ENCODE peak calls at places on chromosomes 7 and 10, in four cellular contexts. One of them, this sample, is unnamed.

GRCh38 chr7:125406111-125406510 is 476.5 kb upstream of the POT1 start:
- DNase-seq in cardiac fibroblast: no peak
- DNase-seq in germinal center: no peak
- DNase-seq in T-helper 9 cell: no peak
- DNase-seq in this sample: no peak

GRCh38 chr10:97427571-97428179 is 1.7 kb downstream of the PGAM1 start:
- DNase-seq in T-helper 9 cell: no peak
- DNase-seq in germinal center: no peak
- DNase-seq in cardiac fibroblast: peak
- DNase-seq in this sample: no peak

GRCh38 chr10:106226831-106227230 is 937.7 kb downstream of the SORCS1 start:
- DNase-seq in cardiac fibroblast: no peak
- DNase-seq in T-helper 9 cell: no peak
- DNase-seq in germinal center: no peak
- DNase-seq in this sample: no peak

GRCh38 chr7:96949766-96950165 is 55.6 kb upstream of the DLX6 start:
- DNase-seq in T-helper 9 cell: no peak
- DNase-seq in cardiac fibroblast: no peak
- DNase-seq in germinal center: no peak
- DNase-seq in this sample: no peak

GRCh38 chr10:107552963-107553362 is 388.5 kb upstream of the SORCS1 start:
- DNase-seq in cardiac fibroblast: no peak
- DNase-seq in T-helper 9 cell: no peak
- DNase-seq in germinal center: no peak
- DNase-seq in this sample: no peak

GRCh38 chr10:6348091-6348862 is 145.5 kb downstream of the PFKFB3 start:
- DNase-seq in germinal center: peak
- DNase-seq in cardiac fibroblast: no peak
- DNase-seq in T-helper 9 cell: peak
- DNase-seq in this sample: no peak

GRCh38 chr7:108351715-108352114 is 104.5 kb downstream of the NRCAM start:
- DNase-seq in cardiac fibroblast: no peak
- DNase-seq in germinal center: no peak
- DNase-seq in T-helper 9 cell: no peak
- DNase-seq in this sample: no peak

GRCh38 chr7:157022681-157023588 is 12.5 kb upstream of the MNX1 start:
- DNase-seq in germinal center: no peak
- DNase-seq in T-helper 9 cell: no peak
- DNase-seq in cardiac fibroblast: no peak
- DNase-seq in this sample: no peak

GRCh38 chr10:86211691-86212390 is 154.8 kb downstream of the GRID1 start:
- DNase-seq in T-helper 9 cell: no peak
- DNase-seq in cardiac fibroblast: no peak
- DNase-seq in germinal center: no peak
- DNase-seq in this sample: no peak

GRCh38 chr10:11469575-11470391 is 141.7 kb downstream of the USP6NL start:
- DNase-seq in T-helper 9 cell: no peak
- DNase-seq in germinal center: no peak
- DNase-seq in cardiac fibroblast: no peak
- DNase-seq in this sample: no peak

GRCh38 chr7:21771261-21771660 is 174.4 kb downstream of the CDCA7L start:
- DNase-seq in germinal center: no peak
- DNase-seq in T-helper 9 cell: no peak
- DNase-seq in cardiac fibroblast: no peak
- DNase-seq in this sample: no peak

GRCh38 chr10:13349776-13350274 is 1.7 kb upstream of the SEPHS1 start:
- DNase-seq in T-helper 9 cell: no peak
- DNase-seq in germinal center: peak
- DNase-seq in cardiac fibroblast: peak
- DNase-seq in this sample: no peak

GRCh38 chr10:48505394-48506112 is 99.3 kb downstream of the ARHGAP22 start:
- DNase-seq in T-helper 9 cell: no peak
- DNase-seq in germinal center: no peak
- DNase-seq in cardiac fibroblast: no peak
- DNase-seq in this sample: no peak

GRCh38 chr7:91846436-91846835 is 34.1 kb downstream of the MTERF1 start:
- DNase-seq in T-helper 9 cell: no peak
- DNase-seq in germinal center: no peak
- DNase-seq in cardiac fibroblast: peak
- DNase-seq in this sample: no peak

GRCh38 chr7:45677311-45677900 is 103.2 kb downstream of the ADCY1 start:
- DNase-seq in germinal center: no peak
- DNase-seq in T-helper 9 cell: no peak
- DNase-seq in cardiac fibroblast: no peak
- DNase-seq in this sample: no peak

GRCh38 chr10:80515941-80516340 is 21.8 kb upstream of the SH2D4B start:
- DNase-seq in cardiac fibroblast: no peak
- DNase-seq in germinal center: no peak
- DNase-seq in T-helper 9 cell: no peak
- DNase-seq in this sample: no peak

GRCh38 chr7:30226593-30227268 is 57.7 kb upstream of the ZNRF2 start:
- DNase-seq in germinal center: no peak
- DNase-seq in cardiac fibroblast: no peak
- DNase-seq in T-helper 9 cell: no peak
- DNase-seq in this sample: no peak

GRCh38 chr10:19332304-19332703 is 283.7 kb downstream of the MALRD1 start:
- DNase-seq in germinal center: no peak
- DNase-seq in cardiac fibroblast: peak
- DNase-seq in T-helper 9 cell: no peak
- DNase-seq in this sample: no peak

GRCh38 chr10:104318810-104319684 is 19.2 kb downstream of the ITPRIP start:
- DNase-seq in T-helper 9 cell: no peak
- DNase-seq in cardiac fibroblast: peak
- DNase-seq in germinal center: no peak
- DNase-seq in this sample: no peak

GRCh38 chr7:6015917-6016652 is 7.0 kb downstream of the AIMP2 start:
- DNase-seq in germinal center: no peak
- DNase-seq in cardiac fibroblast: peak
- DNase-seq in T-helper 9 cell: no peak
- DNase-seq in this sample: peak

GRCh38 chr7:45239486-45239885 is 81.9 kb downstream of the RAMP3 start:
- DNase-seq in germinal center: no peak
- DNase-seq in cardiac fibroblast: peak
- DNase-seq in T-helper 9 cell: no peak
- DNase-seq in this sample: no peak

GRCh38 chr7:90579181-90579688 is 16.9 kb upstream of the CDK14 start:
- DNase-seq in germinal center: no peak
- DNase-seq in cardiac fibroblast: peak
- DNase-seq in T-helper 9 cell: no peak
- DNase-seq in this sample: no peak

GRCh38 chr7:100863406-100863950 is 3.7 kb upstream of the TRIP6 start:
- DNase-seq in germinal center: no peak
- DNase-seq in T-helper 9 cell: no peak
- DNase-seq in cardiac fibroblast: peak
- DNase-seq in this sample: no peak

GRCh38 chr10:92413011-92413410 is 122.0 kb downstream of the MARCHF5 start:
- DNase-seq in cardiac fibroblast: no peak
- DNase-seq in T-helper 9 cell: no peak
- DNase-seq in germinal center: no peak
- DNase-seq in this sample: no peak

GRCh38 chr7:90917536-90917935 is 321.4 kb downstream of the CDK14 start:
- DNase-seq in germinal center: no peak
- DNase-seq in T-helper 9 cell: no peak
- DNase-seq in cardiac fibroblast: no peak
- DNase-seq in this sample: no peak

GRCh38 chr10:120734476-120735078 is 116.6 kb upstream of the WDR11 start:
- DNase-seq in germinal center: no peak
- DNase-seq in cardiac fibroblast: peak
- DNase-seq in T-helper 9 cell: no peak
- DNase-seq in this sample: no peak

GRCh38 chr7:128236924-128237586 is 4.0 kb upstream of the LEP start:
- DNase-seq in germinal center: no peak
- DNase-seq in cardiac fibroblast: peak
- DNase-seq in T-helper 9 cell: no peak
- DNase-seq in this sample: peak

GRCh38 chr10:30386801-30387588 is 37.9 kb upstream of the MTPAP start:
- DNase-seq in T-helper 9 cell: no peak
- DNase-seq in cardiac fibroblast: no peak
- DNase-seq in germinal center: no peak
- DNase-seq in this sample: no peak

GRCh38 chr7:96319444-96319843 is 2.5 kb downstream of the SLC25A13 start:
- DNase-seq in cardiac fibroblast: no peak
- DNase-seq in T-helper 9 cell: no peak
- DNase-seq in germinal center: no peak
- DNase-seq in this sample: no peak

GRCh38 chr10:27150261-27150660 is 3.9 kb downstream of the YME1L1 start:
- DNase-seq in germinal center: no peak
- DNase-seq in cardiac fibroblast: no peak
- DNase-seq in T-helper 9 cell: no peak
- DNase-seq in this sample: no peak

This sample was measured in Panc1.